ENCODE peak calls at places on chromosomes 1 and 21, in four cellular contexts. O is right lobe of liver, N is left ventricle myocardium inferior, E is Panc1. F is an unnamed sample.

GRCh38 chr1:207884276-207885029 is 26.5 kb downstream of the CD34 start:
- DNase-seq in O (no peak), N (no peak), E (no peak), F (no peak)

GRCh38 chr1:147640553-147641165 is 29.7 kb downstream of the ACP6 start:
- DNase-seq in O (peak; percentile 79), E (peak; percentile 32), N (peak; percentile 55), F (peak; percentile 82)

GRCh38 chr21:15774590-15774989 is 44.8 kb downstream of the USP25 start:
- DNase-seq in O (no peak), N (no peak), E (no peak), F (no peak)

GRCh38 chr1:182698977-182699672 is 14.7 kb upstream of the RGS8 start:
- DNase-seq in E (no peak), N (peak; percentile 35), O (no peak), F (no peak)

GRCh38 chr1:20339811-20340457 is 49.3 kb downstream of the VWA5B1 start:
- DNase-seq in E (no peak), N (no peak), O (no peak), F (no peak)

GRCh38 chr1:198754670-198755069 is 115.8 kb downstream of the PTPRC start:
- DNase-seq in O (no peak), E (no peak), N (no peak), F (no peak)

GRCh38 chr1:12574757-12575139 is 43.3 kb downstream of the DHRS3 start:
- DNase-seq in O (no peak), N (no peak), E (no peak), F (no peak)

GRCh38 chr21:38968887-38969543 is 163.3 kb downstream of the ETS2 start:
- DNase-seq in O (no peak), N (no peak), E (no peak), F (no peak)

GRCh38 chr1:222618001-222618879 is at the start of gene MIA3:
- DNase-seq in N (peak; percentile 15), E (no peak), O (no peak), F (peak; percentile 43)

GRCh38 chr1:153626929-153627796 is at the start of gene S100A13:
- DNase-seq in N (peak; percentile 72), E (no peak), O (peak; percentile 79), F (peak; percentile 86)

GRCh38 chr1:85577421-85578320 is 2.9 kb upstream of the CCN1 start:
- DNase-seq in N (peak; percentile 39), E (peak; percentile 82), O (no peak), F (no peak)

GRCh38 chr1:29501227-29501976 is 265.1 kb downstream of the PTPRU start:
- DNase-seq in O (no peak), E (no peak), N (no peak), F (no peak)

GRCh38 chr1:151547119-151547899 is 7.2 kb downstream of the TUFT1 start:
- DNase-seq in O (peak; percentile 76), N (peak; percentile 41), E (no peak), F (peak; percentile 74)

GRCh38 chr1:109928591-109929111 is 18.0 kb downstream of the CSF1 start:
- DNase-seq in E (no peak), O (peak; percentile 60), N (peak; percentile 77), F (peak; percentile 49)

GRCh38 chr1:118688891-118689290 is 299.3 kb downstream of the TBX15 start:
- DNase-seq in O (no peak), E (no peak), N (no peak), F (no peak)

GRCh38 chr1:201896951-201897391 is 8.3 kb downstream of the SHISA4 start:
- DNase-seq in O (no peak), N (peak; percentile 58), E (no peak), F (no peak)

GRCh38 chr1:19374402-19374801 is 62.3 kb downstream of the SLC66A1 start:
- DNase-seq in E (no peak), N (no peak), O (no peak), F (no peak)

GRCh38 chr1:37724575-37724974 is 32.3 kb downstream of the CDCA8 start:
- DNase-seq in N (no peak), E (no peak), O (no peak), F (no peak)

DNA sequence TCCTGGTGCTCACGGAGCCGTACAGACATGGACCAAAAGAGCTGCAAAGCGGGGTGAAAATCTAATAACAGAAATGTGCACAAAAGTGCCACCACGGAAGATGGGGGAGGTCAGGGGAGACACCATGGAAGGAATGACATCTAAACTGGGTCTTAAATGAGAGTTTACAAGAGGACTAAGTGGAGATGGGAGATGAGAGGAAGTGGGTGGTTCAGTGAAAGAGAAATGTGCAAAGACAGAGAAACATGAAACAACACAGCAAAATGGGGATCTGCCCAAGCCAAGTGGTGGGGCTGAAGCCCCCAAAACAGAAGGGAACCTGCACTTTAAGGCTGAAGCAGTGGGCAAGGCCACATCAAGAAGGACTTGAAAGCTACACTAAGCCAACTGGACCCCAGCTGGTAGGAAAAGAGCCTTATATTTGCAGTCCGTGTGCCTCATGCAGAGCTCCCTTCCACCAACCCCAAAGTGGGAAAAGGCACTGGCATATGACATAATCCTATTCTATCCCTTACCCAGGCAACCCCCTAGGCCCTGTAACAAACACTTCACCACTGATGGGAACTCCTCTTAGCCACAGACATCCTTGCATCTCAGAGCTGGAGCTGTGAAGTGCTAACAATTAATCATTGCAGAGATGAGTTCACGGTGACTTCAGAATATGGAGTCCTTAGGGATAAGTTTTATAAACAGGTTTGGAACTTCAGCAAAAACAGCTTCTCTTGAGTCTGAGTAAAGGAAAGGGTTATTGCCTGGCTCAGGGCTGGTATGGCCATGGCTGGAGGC is 198.6 kb upstream of the EDN2 start:
- DNase-seq in E (no peak), N (no peak), O (no peak), F (no peak)
- H3K4me3 ChIP-seq in E (no peak overlapping the region), N (no peak overlapping the region), O (no peak overlapping the region), F (no peak overlapping the region)

DNA sequence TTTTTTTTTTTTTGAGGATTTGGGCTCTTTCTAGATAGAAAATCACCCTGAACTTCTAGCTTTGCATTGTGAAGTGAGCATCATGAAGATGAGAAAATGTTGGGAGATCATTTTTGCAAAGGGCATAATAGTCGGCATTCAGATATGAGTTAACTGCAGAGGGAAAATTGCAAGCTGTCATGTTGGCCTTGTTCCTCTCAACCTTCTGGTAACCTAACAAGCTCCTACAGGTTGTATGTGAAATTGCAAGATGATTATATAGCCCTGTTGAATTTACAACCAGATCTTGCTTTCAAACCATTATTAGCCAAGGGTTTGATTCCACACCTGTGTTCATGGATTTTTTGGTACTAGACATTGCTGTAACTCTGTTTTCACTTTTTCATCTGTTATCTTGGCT is 2.2 kb downstream of the ELOA start:
- DNase-seq in E (no peak), N (no peak), O (no peak), F (peak; percentile 67)
- H3K4me3 ChIP-seq in E (no peak overlapping the region), N (no peak overlapping the region), O (no peak overlapping the region), F (peak overlapping the region; percentile 98)

DNA sequence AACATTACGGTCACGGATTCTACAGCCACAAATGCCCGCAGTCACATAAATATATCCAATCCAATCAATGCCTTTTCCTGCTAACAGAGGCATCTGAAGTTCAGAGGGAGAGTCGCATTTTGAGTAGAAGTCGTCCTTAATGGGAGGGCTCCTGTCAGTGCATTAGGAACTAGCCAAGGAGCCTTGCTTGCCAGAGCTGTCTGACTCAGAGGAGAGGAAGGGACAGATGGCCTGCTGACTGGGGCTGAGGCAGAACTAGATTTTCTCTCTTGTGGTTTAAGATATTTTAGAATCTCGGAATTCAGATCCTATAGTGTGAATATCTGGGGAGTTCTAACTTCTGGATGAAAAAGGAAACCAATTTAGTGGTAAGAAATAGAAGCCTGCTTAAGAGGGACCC is 10.6 kb downstream of the XKR8 start:
- DNase-seq in E (no peak), N (no peak), O (no peak), F (no peak)
- H3K4me3 ChIP-seq in E (no peak overlapping the region), N (no peak overlapping the region), O (no peak overlapping the region), F (no peak overlapping the region)

GRCh38 chr1:233295775-233296322 is 324 bp upstream of the PCNX2 start:
- DNase-seq in E (no peak), O (no peak), N (peak; percentile 25), F (no peak)
- H3K4me3 ChIP-seq in E (peak overlapping the region; percentile 66), O (peak overlapping the region; percentile 46), N (peak overlapping the region; percentile 67), F (peak overlapping the region; percentile 74)

GRCh38 chr1:116911779-116912469 is 2.2 kb downstream of the PTGFRN start:
- DNase-seq in E (no peak), O (no peak), N (no peak), F (no peak)

GRCh38 chr1:116910379-116911165 is 856 bp downstream of the PTGFRN start:
- DNase-seq in O (peak; percentile 58), E (no peak), N (peak; percentile 55), F (peak; percentile 82)

GRCh38 chr1:116909511-116910378 is at the start of gene PTGFRN:
- DNase-seq in E (no peak), N (peak; percentile 77), O (peak; percentile 77), F (peak; percentile 84)

GRCh38 chr1:116912846-116913245 is 3.1 kb downstream of the PTGFRN start:
- DNase-seq in E (no peak), O (no peak), N (no peak), F (no peak)

DNA sequence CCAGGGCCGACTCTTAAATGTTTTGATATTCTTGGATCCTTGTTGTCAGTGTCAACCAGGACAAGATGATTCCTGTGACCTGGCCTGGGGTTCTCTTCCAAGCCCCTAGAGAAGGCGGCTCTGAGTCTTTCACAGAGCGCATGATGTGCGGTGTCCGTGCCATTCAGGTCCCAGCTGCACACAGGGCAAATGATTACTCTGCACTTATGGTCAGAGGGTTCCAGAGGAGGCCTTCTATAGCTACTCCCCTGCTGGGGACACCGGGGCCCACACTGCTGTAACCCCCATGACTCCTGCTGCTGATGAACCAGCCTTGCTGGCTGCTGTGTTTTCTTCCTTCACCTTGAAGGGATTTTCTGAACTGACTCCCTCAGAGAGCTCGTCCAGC is 1.4 kb downstream of the PTGFRN start:
- DNase-seq in N (no peak), O (no peak), E (no peak), F (no peak)
- H3K4me3 ChIP-seq in N (peak overlapping the region; percentile 85), O (no peak overlapping the region), E (peak overlapping the region; percentile 35), F (peak overlapping the region; percentile 82)

DNA sequence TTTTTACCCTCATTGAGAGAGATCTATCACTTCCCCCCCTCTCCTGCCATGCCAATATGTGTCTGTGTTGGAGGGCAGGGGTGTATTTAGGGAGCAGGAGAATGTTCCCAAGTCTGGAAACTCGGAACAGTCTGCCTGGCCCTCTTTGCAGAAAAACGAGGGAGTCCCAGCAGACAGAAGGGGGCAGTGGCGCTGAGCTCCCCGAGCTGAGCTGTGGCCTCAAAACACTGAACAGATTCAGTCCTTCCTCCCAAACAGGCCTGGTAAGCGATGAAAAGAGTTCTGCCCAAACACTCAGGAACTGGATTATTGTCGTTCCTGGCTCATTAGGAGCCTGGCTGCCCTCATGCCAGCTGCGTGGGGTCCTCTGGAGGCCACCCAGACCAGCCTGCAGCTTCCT is 981 bp downstream of the CLDN14 start:
- DNase-seq in N (no peak), O (peak; percentile 43), E (no peak), F (no peak)
- H3K4me3 ChIP-seq in N (no peak overlapping the region), O (peak overlapping the region; percentile 57), E (no peak overlapping the region), F (no peak overlapping the region)

GRCh38 chr21:23543334-23543733 is 2063.9 kb downstream of the MRPL39 start:
- DNase-seq in O (peak; percentile 33), N (peak; percentile 40), E (no peak), F (peak; percentile 12)
- H3K4me3 ChIP-seq in O (no peak overlapping the region), N (no peak overlapping the region), E (no peak overlapping the region), F (no peak overlapping the region)

GRCh38 chr1:16208270-16208987 is 4.0 kb downstream of the ARHGEF19 start:
- DNase-seq in E (no peak), O (no peak), N (no peak), F (peak; percentile 59)
- H3K4me3 ChIP-seq in E (peak overlapping the region; percentile 86), O (no peak overlapping the region), N (no peak overlapping the region), F (no peak overlapping the region)

F was measured in pancreas.